ENCODE peak calls at places on chromosome 17, in seven cellular contexts. Z is activated CD4-positive, alpha-beta T cell treated with anti-CD3 and anti-CD28 coated beads for 4 hours; X is stomach; Q is Calu3; G is nucleus accumbens; B is HCEC 1CT; P is esophagus squamous epithelium. V is an unnamed sample.

GRCh38 chr17:2370211-2370589 is 30.7 kb downstream of the MNT start:
- DNase-seq in Z (no peak), X (no peak), Q (no peak), G (no peak), B (no peak), P (no peak), V (no peak)

GRCh38 chr17:14464741-14465140 is 163.9 kb downstream of the HS3ST3B1 start:
- DNase-seq in Z (no peak), X (no peak), Q (no peak), G (no peak), B (peak), P (no peak), V (no peak)

GRCh38 chr17:16468428-16468992 is 23.5 kb downstream of the LRRC75A start:
- DNase-seq in Z (no peak), X (no peak), Q (no peak), G (no peak), B (no peak), P (no peak), V (no peak)

GRCh38 chr17:63549946-63550815 is at the start of gene DCAF7:
- DNase-seq in Z (peak), X (peak), Q (peak), G (peak), B (peak), P (peak), V (peak)

GRCh38 chr17:82285141-82285540 is 11.6 kb upstream of the CSNK1D start:
- DNase-seq in Z (no peak), X (no peak), Q (no peak), G (no peak), B (no peak), P (no peak), V (no peak)

GRCh38 chr17:8312251-8312650 is 2.2 kb downstream of the ARHGEF15 start:
- DNase-seq in Z (no peak), X (no peak), Q (no peak), G (no peak), B (no peak), P (no peak), V (no peak)

GRCh38 chr17:65018612-65019290 is 37.8 kb downstream of the GNA13 start:
- DNase-seq in Z (no peak), X (no peak), Q (no peak), G (no peak), B (no peak), P (no peak), V (no peak)

GRCh38 chr17:16929757-16930520 is 42.0 kb downstream of the TNFRSF13B start:
- DNase-seq in Z (no peak), X (no peak), Q (no peak), G (no peak), B (no peak), P (no peak), V (no peak)

GRCh38 chr17:17779015-17779611 is 57.7 kb downstream of the SREBF1 start:
- DNase-seq in Z (no peak), X (no peak), Q (no peak), G (no peak), B (no peak), P (no peak), V (no peak)

GRCh38 chr17:80109066-80109618 is 7.8 kb downstream of the GAA start:
- DNase-seq in Z (no peak), X (no peak), Q (no peak), G (no peak), B (no peak), P (no peak), V (no peak)

GRCh38 chr17:69331746-69332145 is 4.8 kb upstream of the ABCA5 start:
- DNase-seq in Z (no peak), X (no peak), Q (no peak), G (no peak), B (no peak), P (no peak), V (no peak)

GRCh38 chr17:77356690-77357201 is 216.0 kb downstream of the SEC14L1 start:
- DNase-seq in Z (no peak), X (peak), Q (no peak), G (no peak), B (no peak), P (no peak), V (no peak)

GRCh38 chr17:63365366-63366237 is 80.5 kb downstream of the CYB561 start:
- DNase-seq in Z (no peak), X (no peak), Q (no peak), G (no peak), B (no peak), P (no peak), V (no peak)

GRCh38 chr17:80859004-80859941 is 132.4 kb upstream of the CHMP6 start:
- DNase-seq in Z (no peak), X (peak), Q (no peak), G (peak), B (peak), P (no peak), V (no peak)

GRCh38 chr17:78284146-78284545 is 52.7 kb downstream of the TMEM235 start:
- DNase-seq in Z (no peak), X (no peak), Q (no peak), G (no peak), B (no peak), P (no peak), V (peak)

GRCh38 chr17:2929881-2930533 is 133.4 kb downstream of the OR1D5 start:
- DNase-seq in Z (peak), X (peak), Q (peak), G (no peak), B (peak), P (no peak), V (peak)

GRCh38 chr17:62740066-62740465 is 68.0 kb downstream of the MARCHF10 start:
- DNase-seq in Z (no peak), X (no peak), Q (no peak), G (no peak), B (no peak), P (no peak), V (no peak)